ENCODE peak calls at places on chromosomes 1 and 21, in nine cellular contexts. One of them, this sample, is unnamed.
A peak's percentile ranks its signal among the peaks of the same experiment; 100 is the strongest.

GRCh38 chr1:155127105-155127671 is 488 bp upstream of the EFNA1 start:
- DNase-seq in CD4-positive, CD25-positive, alpha-beta regulatory T cell: no peak
- DNase-seq in activated CD8-positive, alpha-beta memory T cell treated with anti-CD3 and anti-CD28 coated beads, Interleukin-2, amount 50 U/mL, for 48 hours: peak; percentile 64
- DNase-seq in amniotic epithelial cell: peak; percentile 71
- DNase-seq in AG08396: no peak
- DNase-seq in KBM-7: peak; percentile 30
- DNase-seq in lower lobe of right lung: peak; percentile 88
- DNase-seq in nucleus accumbens: peak; percentile 85
- DNase-seq in NCI-H510A treated with DMSO at 0.1 percent for 48 hours: peak; percentile 59
- DNase-seq in this sample: peak; percentile 90

GRCh38 chr1:33615546-33615945 is 143.1 kb downstream of the ZSCAN20 start:
- DNase-seq in nucleus accumbens: no peak
- DNase-seq in amniotic epithelial cell: no peak
- DNase-seq in lower lobe of right lung: no peak
- DNase-seq in AG08396: no peak
- DNase-seq in CD4-positive, CD25-positive, alpha-beta regulatory T cell: no peak
- DNase-seq in activated CD8-positive, alpha-beta memory T cell treated with anti-CD3 and anti-CD28 coated beads, Interleukin-2, amount 50 U/mL, for 48 hours: no peak
- DNase-seq in KBM-7: no peak
- DNase-seq in NCI-H510A treated with DMSO at 0.1 percent for 48 hours: no peak
- DNase-seq in this sample: no peak

GRCh38 chr1:3651011-3651938 is 1.0 kb upstream of the TP73 start:
- DNase-seq in nucleus accumbens: no peak
- DNase-seq in activated CD8-positive, alpha-beta memory T cell treated with anti-CD3 and anti-CD28 coated beads, Interleukin-2, amount 50 U/mL, for 48 hours: no peak
- DNase-seq in AG08396: peak; percentile 26
- DNase-seq in KBM-7: no peak
- DNase-seq in NCI-H510A treated with DMSO at 0.1 percent for 48 hours: no peak
- DNase-seq in CD4-positive, CD25-positive, alpha-beta regulatory T cell: no peak
- DNase-seq in amniotic epithelial cell: no peak
- DNase-seq in lower lobe of right lung: no peak
- DNase-seq in this sample: no peak

GRCh38 chr1:171800850-171801249 is 19.4 kb downstream of the METTL13 start:
- DNase-seq in lower lobe of right lung: no peak
- DNase-seq in nucleus accumbens: no peak
- DNase-seq in AG08396: no peak
- DNase-seq in CD4-positive, CD25-positive, alpha-beta regulatory T cell: no peak
- DNase-seq in activated CD8-positive, alpha-beta memory T cell treated with anti-CD3 and anti-CD28 coated beads, Interleukin-2, amount 50 U/mL, for 48 hours: no peak
- DNase-seq in amniotic epithelial cell: no peak
- DNase-seq in KBM-7: no peak
- DNase-seq in NCI-H510A treated with DMSO at 0.1 percent for 48 hours: no peak
- DNase-seq in this sample: no peak

GRCh38 chr1:47871799-47872353 is 125.3 kb downstream of the TRABD2B start:
- DNase-seq in lower lobe of right lung: no peak
- DNase-seq in activated CD8-positive, alpha-beta memory T cell treated with anti-CD3 and anti-CD28 coated beads, Interleukin-2, amount 50 U/mL, for 48 hours: no peak
- DNase-seq in CD4-positive, CD25-positive, alpha-beta regulatory T cell: no peak
- DNase-seq in amniotic epithelial cell: peak; percentile 64
- DNase-seq in nucleus accumbens: no peak
- DNase-seq in KBM-7: no peak
- DNase-seq in NCI-H510A treated with DMSO at 0.1 percent for 48 hours: no peak
- DNase-seq in AG08396: no peak
- DNase-seq in this sample: no peak

GRCh38 chr1:172723251-172723650 is 64.3 kb downstream of the FASLG start:
- DNase-seq in NCI-H510A treated with DMSO at 0.1 percent for 48 hours: no peak
- DNase-seq in CD4-positive, CD25-positive, alpha-beta regulatory T cell: no peak
- DNase-seq in activated CD8-positive, alpha-beta memory T cell treated with anti-CD3 and anti-CD28 coated beads, Interleukin-2, amount 50 U/mL, for 48 hours: no peak
- DNase-seq in nucleus accumbens: no peak
- DNase-seq in KBM-7: no peak
- DNase-seq in AG08396: no peak
- DNase-seq in amniotic epithelial cell: peak; percentile 82
- DNase-seq in lower lobe of right lung: no peak
- DNase-seq in this sample: no peak

GRCh38 chr1:186304982-186305949 is 69.8 kb downstream of the TPR start:
- DNase-seq in amniotic epithelial cell: peak; percentile 34
- DNase-seq in CD4-positive, CD25-positive, alpha-beta regulatory T cell: peak; percentile 84
- DNase-seq in KBM-7: peak; percentile 15
- DNase-seq in nucleus accumbens: no peak
- DNase-seq in NCI-H510A treated with DMSO at 0.1 percent for 48 hours: peak; percentile 29
- DNase-seq in lower lobe of right lung: no peak
- DNase-seq in activated CD8-positive, alpha-beta memory T cell treated with anti-CD3 and anti-CD28 coated beads, Interleukin-2, amount 50 U/mL, for 48 hours: no peak
- DNase-seq in AG08396: peak; percentile 39
- DNase-seq in this sample: no peak

GRCh38 chr21:42671778-42672593 is 18.6 kb downstream of the PDE9A start:
- DNase-seq in AG08396: no peak
- DNase-seq in CD4-positive, CD25-positive, alpha-beta regulatory T cell: no peak
- DNase-seq in amniotic epithelial cell: peak; percentile 25
- DNase-seq in activated CD8-positive, alpha-beta memory T cell treated with anti-CD3 and anti-CD28 coated beads, Interleukin-2, amount 50 U/mL, for 48 hours: peak; percentile 67
- DNase-seq in KBM-7: no peak
- DNase-seq in lower lobe of right lung: no peak
- DNase-seq in nucleus accumbens: no peak
- DNase-seq in NCI-H510A treated with DMSO at 0.1 percent for 48 hours: peak; percentile 32
- DNase-seq in this sample: no peak

GRCh38 chr1:18646776-18647410 is 16.2 kb downstream of the PAX7 start:
- DNase-seq in NCI-H510A treated with DMSO at 0.1 percent for 48 hours: no peak
- DNase-seq in KBM-7: no peak
- DNase-seq in nucleus accumbens: no peak
- DNase-seq in lower lobe of right lung: no peak
- DNase-seq in CD4-positive, CD25-positive, alpha-beta regulatory T cell: no peak
- DNase-seq in AG08396: no peak
- DNase-seq in amniotic epithelial cell: no peak
- DNase-seq in activated CD8-positive, alpha-beta memory T cell treated with anti-CD3 and anti-CD28 coated beads, Interleukin-2, amount 50 U/mL, for 48 hours: no peak
- DNase-seq in this sample: no peak

GRCh38 chr1:221743416-221744208 is 1.7 kb upstream of the DUSP10 start:
- DNase-seq in amniotic epithelial cell: no peak
- DNase-seq in nucleus accumbens: no peak
- DNase-seq in lower lobe of right lung: no peak
- DNase-seq in AG08396: no peak
- DNase-seq in NCI-H510A treated with DMSO at 0.1 percent for 48 hours: peak; percentile 84
- DNase-seq in CD4-positive, CD25-positive, alpha-beta regulatory T cell: no peak
- DNase-seq in activated CD8-positive, alpha-beta memory T cell treated with anti-CD3 and anti-CD28 coated beads, Interleukin-2, amount 50 U/mL, for 48 hours: no peak
- DNase-seq in KBM-7: peak; percentile 35
- DNase-seq in this sample: no peak

This sample was measured in mucosa of descending colon.